ENCODE peak calls at places on chromosomes 4 and X, in four cellular contexts. One of them, this sample, is unnamed. For H3K4me1, the result is how much of the 10 kb centered on the place peaks cover.

GRCh38 chrX:124289443-124289842 is 43.0 kb upstream of the TEX13D start:
- DNase-seq in suprapubic skin: no peak
- DNase-seq in tibial artery: no peak
- DNase-seq in psoas muscle: no peak
- DNase-seq in this sample: no peak

GRCh38 chr4:121270384-121270783 is 106.3 kb upstream of the TNIP3 start:
- DNase-seq in suprapubic skin: no peak
- DNase-seq in tibial artery: no peak
- DNase-seq in psoas muscle: no peak
- DNase-seq in this sample: no peak

GRCh38 chr4:23942491-23942890 is 52.6 kb upstream of the PPARGC1A start:
- DNase-seq in suprapubic skin: no peak
- DNase-seq in tibial artery: no peak
- DNase-seq in psoas muscle: no peak
- DNase-seq in this sample: no peak

GRCh38 chrX:115892787-115893671 is 277.5 kb upstream of the AGTR2 start:
- DNase-seq in suprapubic skin: no peak
- DNase-seq in tibial artery: no peak
- DNase-seq in psoas muscle: peak
- DNase-seq in this sample: peak

GRCh38 chr4:42767669-42768068 is 110.8 kb upstream of the ATP8A1 start:
- DNase-seq in suprapubic skin: no peak
- DNase-seq in tibial artery: no peak
- DNase-seq in psoas muscle: no peak
- DNase-seq in this sample: no peak

GRCh38 chrX:1468250-1468772 is 15.6 kb upstream of the ASMTL start:
- DNase-seq in suprapubic skin: no peak
- DNase-seq in tibial artery: no peak
- DNase-seq in psoas muscle: no peak
- DNase-seq in this sample: no peak

GRCh38 chrX:47723689-47724088 is 64.7 kb upstream of the UXT start:
- DNase-seq in suprapubic skin: no peak
- DNase-seq in tibial artery: no peak
- DNase-seq in psoas muscle: no peak
- DNase-seq in this sample: no peak

GRCh38 chrX:21606037-21606436 is 52.1 kb downstream of the KLHL34 start:
- DNase-seq in suprapubic skin: no peak
- DNase-seq in tibial artery: no peak
- DNase-seq in psoas muscle: no peak
- DNase-seq in this sample: no peak

GRCh38 chrX:117641913-117642656 is 474.5 kb downstream of the KLHL13 start:
- DNase-seq in suprapubic skin: no peak
- DNase-seq in tibial artery: no peak
- DNase-seq in psoas muscle: no peak
- DNase-seq in this sample: no peak

GRCh38 chr4:108160741-108161352 is 7.9 kb downstream of the LEF1 start:
- DNase-seq in suprapubic skin: no peak
- DNase-seq in tibial artery: no peak
- DNase-seq in psoas muscle: no peak
- DNase-seq in this sample: no peak

GRCh38 chr4:153179100-153179499 is 25.1 kb upstream of the TRIM2 start:
- DNase-seq in suprapubic skin: no peak
- DNase-seq in tibial artery: no peak
- DNase-seq in psoas muscle: no peak
- DNase-seq in this sample: no peak

GRCh38 chrX:152806035-152806434 is 24.5 kb downstream of the CETN2 start:
- DNase-seq in suprapubic skin: no peak
- DNase-seq in tibial artery: no peak
- DNase-seq in psoas muscle: no peak
- DNase-seq in this sample: no peak

GRCh38 chr4:38290360-38290759 is 330.2 kb downstream of the PTTG2 start:
- DNase-seq in suprapubic skin: no peak
- DNase-seq in tibial artery: no peak
- DNase-seq in psoas muscle: no peak
- DNase-seq in this sample: no peak

GRCh38 chr4:99300934-99301333 is 10.1 kb upstream of the ADH1A start:
- DNase-seq in suprapubic skin: peak
- DNase-seq in tibial artery: peak
- DNase-seq in psoas muscle: peak
- DNase-seq in this sample: peak

GRCh38 chr4:5045099-5045498 is 6.2 kb upstream of the STK32B start:
- DNase-seq in suprapubic skin: no peak
- DNase-seq in tibial artery: peak
- DNase-seq in psoas muscle: no peak
- DNase-seq in this sample: peak

DNA sequence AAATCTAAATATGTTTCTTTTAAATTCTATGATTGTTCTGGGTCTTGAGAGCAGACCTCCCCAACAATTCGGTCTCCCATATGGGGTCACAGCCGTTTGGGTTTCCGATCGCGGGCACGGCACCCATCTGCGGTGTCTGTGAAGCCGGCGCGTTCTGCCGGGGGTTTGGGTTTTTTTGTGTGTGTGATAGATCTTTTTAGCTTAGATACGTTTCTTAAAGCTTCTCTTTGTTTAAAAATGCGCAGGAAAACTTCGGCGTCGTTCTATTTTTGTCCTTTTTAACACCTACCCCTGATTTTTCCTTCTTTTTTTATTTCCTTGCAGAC is 34.2 kb downstream of the TBC1D14 start:
- DNase-seq in suprapubic skin: no peak
- DNase-seq in tibial artery: no peak
- DNase-seq in psoas muscle: no peak
- DNase-seq in this sample: no peak
- H3K4me1 ChIP-seq in suprapubic skin: under half
- H3K4me1 ChIP-seq in tibial artery: under half
- H3K4me1 ChIP-seq in psoas muscle: under half
- H3K4me1 ChIP-seq in this sample: under half

DNA sequence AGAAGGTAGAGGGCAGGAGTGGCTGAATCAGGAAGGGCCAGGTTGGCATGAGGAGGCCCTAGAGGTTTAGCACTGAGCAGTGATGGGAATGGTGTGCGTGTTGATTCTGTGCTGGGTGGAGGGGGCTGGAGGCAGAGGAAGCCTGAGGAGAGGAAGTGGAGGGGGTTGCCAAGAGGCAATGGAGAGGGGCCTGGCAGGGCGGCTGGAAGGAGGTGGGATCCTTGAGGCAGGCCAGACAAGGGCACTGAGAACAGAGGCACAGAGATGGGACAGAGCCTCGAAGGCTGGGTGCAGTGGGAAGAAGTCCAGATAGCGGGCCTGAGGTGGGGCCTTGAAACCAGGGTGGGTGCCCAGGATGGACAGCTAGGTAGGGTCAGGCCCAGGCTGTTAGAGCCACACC is 24.3 kb downstream of the SH3BP2 start:
- DNase-seq in suprapubic skin: no peak
- DNase-seq in tibial artery: no peak
- DNase-seq in psoas muscle: no peak
- DNase-seq in this sample: peak
- H3K27ac ChIP-seq in suprapubic skin: no peak
- H3K27ac ChIP-seq in tibial artery: no peak
- H3K27ac ChIP-seq in psoas muscle: no peak
- H3K27ac ChIP-seq in this sample: no peak

DNA sequence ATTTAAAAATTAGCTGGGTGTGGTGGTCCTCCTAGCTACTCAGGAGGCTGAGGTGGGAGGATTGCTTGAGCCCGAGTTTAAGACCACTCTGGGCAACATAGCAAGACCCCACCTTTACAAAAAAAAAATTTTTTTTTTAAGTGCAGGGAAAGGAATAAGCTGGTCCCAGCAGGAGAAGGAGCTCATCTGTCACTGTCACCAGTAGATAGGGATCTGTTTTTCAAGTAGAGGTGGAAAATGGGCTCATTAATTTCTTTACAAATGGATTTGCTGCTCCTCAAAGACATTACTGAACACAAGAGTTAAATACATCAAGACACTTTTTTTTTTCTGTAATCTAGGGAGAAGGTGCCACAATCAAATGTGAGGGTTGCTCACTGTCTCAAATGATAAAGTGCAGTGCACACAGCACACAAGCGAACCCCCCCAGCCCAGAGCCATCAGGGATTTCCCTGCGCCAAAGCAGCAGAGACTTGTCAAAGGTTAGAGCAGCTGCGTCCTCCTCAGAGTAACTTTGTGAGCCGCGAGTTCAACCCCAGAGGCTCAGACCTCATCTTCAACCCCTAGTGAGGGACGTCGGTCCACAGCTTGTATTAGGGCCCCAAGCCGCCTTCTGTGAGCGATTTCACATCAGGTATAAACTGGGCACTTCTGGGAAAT is 14.3 kb upstream of the MTNR1A start:
- DNase-seq in suprapubic skin: no peak
- DNase-seq in tibial artery: no peak
- DNase-seq in psoas muscle: no peak
- DNase-seq in this sample: no peak
- H3K4me3 ChIP-seq in suprapubic skin: peak
- H3K4me3 ChIP-seq in tibial artery: peak
- H3K4me3 ChIP-seq in psoas muscle: peak
- H3K4me3 ChIP-seq in this sample: peak

DNA sequence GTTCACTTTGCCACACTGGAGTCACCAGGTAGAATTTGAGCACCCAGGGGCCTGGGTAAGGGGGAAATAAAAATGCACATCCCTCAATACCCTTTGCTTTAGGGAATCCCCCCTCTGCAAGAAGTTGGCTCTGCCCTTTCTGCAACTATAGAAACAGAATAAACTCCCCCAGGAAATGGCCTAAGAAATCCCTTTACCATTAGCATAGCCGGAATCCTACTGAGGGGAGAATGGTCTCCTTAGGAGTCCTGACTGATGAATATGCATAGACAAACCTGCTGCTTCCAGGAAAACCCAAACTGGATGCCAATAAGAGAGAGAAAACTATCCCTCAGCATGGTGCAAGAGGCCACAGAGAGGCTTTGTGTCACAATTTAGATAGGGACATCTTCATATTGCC is 11.0 kb downstream of the EFHC2 start:
- DNase-seq in suprapubic skin: no peak
- DNase-seq in tibial artery: no peak
- DNase-seq in psoas muscle: no peak
- DNase-seq in this sample: no peak
- H3K4me1 ChIP-seq in suprapubic skin: under half
- H3K4me1 ChIP-seq in tibial artery: under half
- H3K4me1 ChIP-seq in psoas muscle: under half
- H3K4me1 ChIP-seq in this sample: under half

GRCh38 chr4:183448436-183448835 is 4.0 kb downstream of the CDKN2AIP start:
- DNase-seq in suprapubic skin: no peak
- DNase-seq in tibial artery: no peak
- DNase-seq in psoas muscle: no peak
- DNase-seq in this sample: no peak

GRCh38 chr4:183450108-183450507 is 5.7 kb downstream of the CDKN2AIP start:
- DNase-seq in suprapubic skin: no peak
- DNase-seq in tibial artery: no peak
- DNase-seq in psoas muscle: no peak
- DNase-seq in this sample: no peak

GRCh38 chr4:183447646-183448045 is 3.2 kb downstream of the CDKN2AIP start:
- DNase-seq in suprapubic skin: no peak
- DNase-seq in tibial artery: no peak
- DNase-seq in psoas muscle: no peak
- DNase-seq in this sample: no peak

GRCh38 chr4:183444953-183445543 is 612 bp downstream of the CDKN2AIP start:
- DNase-seq in suprapubic skin: peak
- DNase-seq in tibial artery: peak
- DNase-seq in psoas muscle: no peak
- DNase-seq in this sample: peak

DNA sequence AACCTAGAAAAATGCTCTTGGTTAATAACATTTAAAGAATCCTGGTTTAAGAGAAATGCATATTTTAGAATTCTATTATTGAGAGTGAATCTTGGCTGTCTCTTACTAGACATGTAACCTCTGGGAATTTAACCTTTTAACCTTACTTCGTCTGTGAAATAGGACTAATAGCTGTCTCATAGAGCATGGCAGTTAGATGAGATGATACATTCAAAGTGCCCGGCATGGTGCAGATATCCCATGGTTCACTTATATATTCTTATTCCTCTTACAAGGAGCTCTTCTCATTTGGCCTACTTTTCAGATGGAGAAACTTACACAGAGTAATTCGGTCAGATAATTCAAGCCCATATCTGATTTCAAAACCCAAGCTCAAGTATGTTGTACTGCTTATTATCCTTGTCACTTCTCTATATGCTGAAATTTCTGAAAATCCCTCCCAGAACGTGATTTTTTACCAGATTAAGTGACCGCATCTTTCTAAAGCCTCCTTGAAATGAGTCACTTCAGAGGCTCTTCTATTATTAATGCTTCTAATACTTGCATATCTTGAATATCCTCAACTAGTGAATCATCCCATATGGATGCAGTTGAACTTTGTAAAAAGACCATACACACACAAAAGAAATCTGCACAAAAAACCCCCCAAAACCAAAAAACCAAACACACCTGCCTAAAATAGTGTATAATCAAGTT is 4.9 kb downstream of the CDKN2AIP start:
- DNase-seq in suprapubic skin: no peak
- DNase-seq in tibial artery: no peak
- DNase-seq in psoas muscle: no peak
- DNase-seq in this sample: no peak
- H3K27ac ChIP-seq in suprapubic skin: no peak
- H3K27ac ChIP-seq in tibial artery: no peak
- H3K27ac ChIP-seq in psoas muscle: peak
- H3K27ac ChIP-seq in this sample: no peak

DNA sequence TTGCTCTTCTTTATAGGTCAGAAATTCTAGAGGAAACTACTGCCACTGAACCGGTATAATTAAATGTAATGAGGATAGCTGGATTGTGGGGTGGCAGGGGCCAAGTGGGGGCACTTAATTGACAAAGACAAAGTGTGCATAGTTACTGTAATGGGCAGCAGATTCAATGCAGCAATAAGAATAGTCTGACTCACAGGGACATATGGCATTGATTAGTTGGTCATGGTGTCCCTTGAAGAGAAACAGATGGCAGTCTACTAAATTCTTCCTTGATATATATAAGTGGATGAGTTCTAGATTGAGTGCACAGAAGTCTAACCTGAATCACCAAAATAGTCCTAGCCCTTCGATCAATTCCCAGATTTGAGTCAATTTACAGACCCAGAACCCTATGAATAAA is 31.5 kb downstream of the ETDC start:
- DNase-seq in suprapubic skin: no peak
- DNase-seq in tibial artery: no peak
- DNase-seq in psoas muscle: no peak
- DNase-seq in this sample: no peak
- H3K4me3 ChIP-seq in suprapubic skin: peak
- H3K4me3 ChIP-seq in tibial artery: peak
- H3K4me3 ChIP-seq in psoas muscle: peak
- H3K4me3 ChIP-seq in this sample: peak

GRCh38 chr4:142355417-142355930 is 490.6 kb downstream of the INPP4B start:
- DNase-seq in suprapubic skin: no peak
- DNase-seq in tibial artery: no peak
- DNase-seq in psoas muscle: no peak
- DNase-seq in this sample: no peak
- H3K4me1 ChIP-seq in suprapubic skin: under half
- H3K4me1 ChIP-seq in tibial artery: under half
- H3K4me1 ChIP-seq in psoas muscle: under half
- H3K4me1 ChIP-seq in this sample: under half

This sample was measured in right cardiac atrium.